ENCODE peak calls at places on chromosomes 3 and 15, in eight cellular contexts. One of them, this sample, is unnamed.

GRCh38 chr3:134337511-134338200 is 36.6 kb downstream of the AMOTL2 start:
- DNase-seq in lower leg skin: no peak
- DNase-seq in GM12865: no peak
- DNase-seq in thoracic aorta: no peak
- DNase-seq in hepatocyte: no peak
- DNase-seq in heart left ventricle: no peak
- DNase-seq in glutamatergic neuron: no peak
- DNase-seq in tibial artery: no peak
- DNase-seq in this sample: no peak

GRCh38 chr3:132417695-132418520 is 606 bp downstream of the DNAJC13 start:
- DNase-seq in GM12865: peak
- DNase-seq in thoracic aorta: peak
- DNase-seq in heart left ventricle: peak
- DNase-seq in glutamatergic neuron: no peak
- DNase-seq in lower leg skin: peak
- DNase-seq in hepatocyte: peak
- DNase-seq in tibial artery: peak
- DNase-seq in this sample: no peak

GRCh38 chr3:140905557-140905956 is 36.1 kb upstream of the SLC25A36 start:
- DNase-seq in lower leg skin: no peak
- DNase-seq in glutamatergic neuron: no peak
- DNase-seq in hepatocyte: no peak
- DNase-seq in tibial artery: no peak
- DNase-seq in thoracic aorta: no peak
- DNase-seq in GM12865: no peak
- DNase-seq in heart left ventricle: no peak
- DNase-seq in this sample: no peak

GRCh38 chr15:23518104-23518503 is 47.4 kb upstream of the MKRN3 start:
- DNase-seq in heart left ventricle: no peak
- DNase-seq in GM12865: no peak
- DNase-seq in thoracic aorta: no peak
- DNase-seq in hepatocyte: no peak
- DNase-seq in glutamatergic neuron: no peak
- DNase-seq in lower leg skin: no peak
- DNase-seq in tibial artery: no peak
- DNase-seq in this sample: no peak

GRCh38 chr15:99163271-99164062 is 58.6 kb downstream of the SYNM start:
- DNase-seq in thoracic aorta: no peak
- DNase-seq in hepatocyte: no peak
- DNase-seq in lower leg skin: no peak
- DNase-seq in glutamatergic neuron: no peak
- DNase-seq in GM12865: peak
- DNase-seq in tibial artery: no peak
- DNase-seq in heart left ventricle: no peak
- DNase-seq in this sample: no peak

GRCh38 chr3:183388213-183388612 is 40.2 kb downstream of the MCF2L2 start:
- DNase-seq in glutamatergic neuron: no peak
- DNase-seq in thoracic aorta: no peak
- DNase-seq in heart left ventricle: no peak
- DNase-seq in tibial artery: no peak
- DNase-seq in lower leg skin: no peak
- DNase-seq in GM12865: no peak
- DNase-seq in hepatocyte: no peak
- DNase-seq in this sample: no peak

GRCh38 chr3:184443364-184443763 is 63.5 kb downstream of the CHRD start:
- DNase-seq in thoracic aorta: no peak
- DNase-seq in lower leg skin: no peak
- DNase-seq in GM12865: no peak
- DNase-seq in hepatocyte: no peak
- DNase-seq in glutamatergic neuron: no peak
- DNase-seq in heart left ventricle: no peak
- DNase-seq in tibial artery: no peak
- DNase-seq in this sample: no peak

GRCh38 chr3:183265713-183266417 is 12.8 kb downstream of the B3GNT5 start:
- DNase-seq in glutamatergic neuron: no peak
- DNase-seq in GM12865: no peak
- DNase-seq in hepatocyte: peak
- DNase-seq in tibial artery: no peak
- DNase-seq in lower leg skin: peak
- DNase-seq in thoracic aorta: no peak
- DNase-seq in heart left ventricle: no peak
- DNase-seq in this sample: no peak

GRCh38 chr3:94619643-94620042 is 556.8 kb downstream of the NSUN3 start:
- DNase-seq in hepatocyte: no peak
- DNase-seq in heart left ventricle: no peak
- DNase-seq in tibial artery: no peak
- DNase-seq in glutamatergic neuron: no peak
- DNase-seq in GM12865: no peak
- DNase-seq in thoracic aorta: no peak
- DNase-seq in lower leg skin: no peak
- DNase-seq in this sample: no peak

GRCh38 chr15:75673426-75674247 is 25.9 kb downstream of the SNX33 start:
- DNase-seq in hepatocyte: peak
- DNase-seq in glutamatergic neuron: no peak
- DNase-seq in tibial artery: peak
- DNase-seq in heart left ventricle: peak
- DNase-seq in GM12865: no peak
- DNase-seq in thoracic aorta: peak
- DNase-seq in lower leg skin: no peak
- DNase-seq in this sample: no peak

GRCh38 chr3:99678926-99679325 is 40.5 kb downstream of the COL8A1 start:
- DNase-seq in lower leg skin: no peak
- DNase-seq in GM12865: no peak
- DNase-seq in tibial artery: no peak
- DNase-seq in thoracic aorta: no peak
- DNase-seq in heart left ventricle: no peak
- DNase-seq in hepatocyte: no peak
- DNase-seq in glutamatergic neuron: no peak
- DNase-seq in this sample: no peak

GRCh38 chr3:99674086-99674789 is 35.8 kb downstream of the COL8A1 start:
- DNase-seq in tibial artery: no peak
- DNase-seq in glutamatergic neuron: no peak
- DNase-seq in heart left ventricle: no peak
- DNase-seq in thoracic aorta: no peak
- DNase-seq in hepatocyte: no peak
- DNase-seq in lower leg skin: no peak
- DNase-seq in GM12865: no peak
- DNase-seq in this sample: no peak

GRCh38 chr3:99681512-99681911 is 43.1 kb downstream of the COL8A1 start:
- DNase-seq in glutamatergic neuron: no peak
- DNase-seq in tibial artery: no peak
- DNase-seq in lower leg skin: no peak
- DNase-seq in hepatocyte: no peak
- DNase-seq in thoracic aorta: no peak
- DNase-seq in heart left ventricle: no peak
- DNase-seq in GM12865: peak
- DNase-seq in this sample: no peak

GRCh38 chr3:99681976-99682375 is 43.6 kb downstream of the COL8A1 start:
- DNase-seq in glutamatergic neuron: no peak
- DNase-seq in hepatocyte: no peak
- DNase-seq in tibial artery: no peak
- DNase-seq in lower leg skin: no peak
- DNase-seq in heart left ventricle: no peak
- DNase-seq in thoracic aorta: no peak
- DNase-seq in GM12865: no peak
- DNase-seq in this sample: no peak

DNA sequence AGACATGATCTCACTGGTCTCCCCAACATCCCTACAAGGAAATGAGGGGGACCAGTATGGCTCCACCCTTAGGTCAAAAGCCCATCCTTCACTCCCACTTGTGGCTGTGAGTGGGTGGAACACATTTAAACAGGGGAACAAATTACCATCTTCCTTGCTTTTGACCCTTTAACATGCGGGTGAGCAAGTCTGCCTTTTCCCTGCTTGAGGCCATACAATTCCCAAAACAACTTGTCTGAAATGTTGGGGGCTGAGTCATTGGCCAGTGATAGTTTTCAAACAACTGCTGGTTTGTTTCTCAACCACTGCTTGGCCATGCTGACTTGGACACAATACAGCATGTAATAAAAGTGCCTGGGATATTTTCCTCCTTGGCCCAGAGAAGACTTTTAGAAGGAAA is 39.6 kb downstream of the COL8A1 start:
- DNase-seq in heart left ventricle: peak
- DNase-seq in hepatocyte: no peak
- DNase-seq in lower leg skin: peak
- DNase-seq in thoracic aorta: no peak
- DNase-seq in GM12865: no peak
- DNase-seq in glutamatergic neuron: no peak
- DNase-seq in tibial artery: peak
- DNase-seq in this sample: no peak
- TF ChIP-seq CTCF in heart left ventricle: no peak
- TF ChIP-seq CTCF in hepatocyte: no peak
- TF ChIP-seq CTCF in lower leg skin: no peak
- TF ChIP-seq CTCF in thoracic aorta: no peak
- TF ChIP-seq CTCF in GM12865: no peak
- TF ChIP-seq CTCF in glutamatergic neuron: no peak
- TF ChIP-seq CTCF in tibial artery: no peak
- TF ChIP-seq CTCF in this sample: no peak

DNA sequence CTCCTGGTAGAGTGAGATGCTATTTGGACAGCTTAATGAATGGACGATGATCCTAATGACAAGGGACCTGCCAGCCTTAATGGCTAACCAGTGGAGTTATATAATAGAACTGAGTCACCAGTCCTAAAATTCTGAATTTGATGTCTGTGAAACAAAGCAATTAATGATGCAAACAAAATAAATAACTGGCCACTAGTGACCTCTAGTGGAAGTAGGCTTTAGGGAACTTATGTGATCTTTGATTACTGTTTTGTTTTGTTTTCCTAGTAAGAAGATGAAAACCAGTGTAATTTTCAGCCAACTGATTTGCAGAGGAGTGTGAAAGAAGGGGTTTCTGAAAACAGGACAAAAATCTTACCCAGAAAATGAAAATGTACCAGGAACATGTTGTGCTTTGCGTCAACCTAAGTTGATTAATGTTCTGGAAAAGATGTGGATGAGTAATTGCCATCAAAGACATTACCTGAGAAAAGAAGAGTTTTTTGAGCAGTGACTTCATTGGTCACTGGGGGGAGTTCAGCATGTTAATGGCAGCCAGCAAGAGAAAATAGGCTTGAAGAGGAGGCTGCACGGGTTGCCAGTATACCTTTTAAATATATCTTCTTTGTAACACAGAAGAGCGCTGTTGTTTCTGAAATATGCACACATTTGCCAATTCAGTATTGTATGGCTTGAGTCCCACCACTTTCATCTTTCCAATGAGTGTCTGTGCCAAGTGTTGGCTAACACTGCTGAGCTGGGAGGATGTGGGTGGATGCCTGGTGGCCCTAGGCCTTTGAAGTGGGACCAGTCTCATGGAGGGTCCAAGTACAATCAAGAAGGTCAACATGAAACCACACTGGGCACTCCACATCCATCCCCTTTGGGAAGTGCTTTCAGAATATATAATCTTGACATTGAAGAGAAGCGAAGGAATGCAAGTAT is 9.3 kb downstream of the VEPH1 start:
- DNase-seq in tibial artery: no peak
- DNase-seq in glutamatergic neuron: no peak
- DNase-seq in thoracic aorta: no peak
- DNase-seq in lower leg skin: no peak
- DNase-seq in hepatocyte: peak
- DNase-seq in heart left ventricle: no peak
- DNase-seq in GM12865: peak
- DNase-seq in this sample: no peak
- TF ChIP-seq CTCF in tibial artery: peak
- TF ChIP-seq CTCF in glutamatergic neuron: peak
- TF ChIP-seq CTCF in thoracic aorta: peak
- TF ChIP-seq CTCF in lower leg skin: no peak
- TF ChIP-seq CTCF in hepatocyte: peak
- TF ChIP-seq CTCF in heart left ventricle: peak
- TF ChIP-seq CTCF in GM12865: peak
- TF ChIP-seq CTCF in this sample: peak

DNA sequence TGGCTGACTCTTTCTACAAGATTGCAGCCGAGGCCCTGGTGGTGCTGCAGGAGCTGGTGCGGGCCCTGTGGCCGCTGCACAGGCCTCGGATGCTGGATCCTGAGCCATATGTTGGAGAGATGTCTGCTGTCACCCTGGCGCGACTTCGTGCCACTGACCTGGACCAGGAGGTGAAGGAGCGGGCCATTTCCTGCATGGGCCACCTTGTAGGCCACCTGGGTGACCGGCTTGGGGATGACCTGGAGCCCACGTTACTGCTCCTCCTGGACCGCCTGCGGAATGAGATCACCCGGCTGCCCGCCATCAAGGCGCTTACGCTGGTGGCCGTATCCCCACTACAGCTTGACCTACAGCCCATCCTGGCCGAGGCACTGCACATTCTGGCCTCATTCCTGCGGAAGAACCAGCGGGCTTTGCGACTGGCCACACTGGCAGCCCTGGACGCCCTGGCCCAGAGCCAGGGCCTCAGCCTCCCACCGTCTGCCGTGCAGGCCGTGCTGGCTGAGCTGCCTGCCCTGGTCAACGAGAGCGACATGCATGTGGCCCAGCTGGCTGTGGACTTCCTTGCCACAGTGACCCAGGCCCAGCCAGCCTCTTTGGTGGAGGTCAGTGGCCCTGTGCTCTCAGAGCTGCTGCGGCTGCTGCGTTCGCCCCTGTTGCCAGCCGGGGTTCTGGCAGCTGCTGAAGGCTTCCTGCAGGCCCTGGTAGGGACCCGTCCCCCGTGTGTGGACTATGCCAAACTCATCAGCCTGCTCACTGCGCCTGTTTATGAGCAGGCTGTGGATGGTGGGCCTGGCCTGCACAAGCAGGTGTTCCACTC is 20.3 kb downstream of the CAND2 start:
- DNase-seq in GM12865: no peak
- DNase-seq in glutamatergic neuron: no peak
- DNase-seq in hepatocyte: no peak
- DNase-seq in heart left ventricle: no peak
- DNase-seq in lower leg skin: no peak
- DNase-seq in tibial artery: no peak
- DNase-seq in thoracic aorta: no peak
- DNase-seq in this sample: no peak
- TF ChIP-seq CTCF in GM12865: no peak
- TF ChIP-seq CTCF in glutamatergic neuron: no peak
- TF ChIP-seq CTCF in hepatocyte: no peak
- TF ChIP-seq CTCF in heart left ventricle: no peak
- TF ChIP-seq CTCF in lower leg skin: no peak
- TF ChIP-seq CTCF in tibial artery: no peak
- TF ChIP-seq CTCF in thoracic aorta: no peak
- TF ChIP-seq CTCF in this sample: no peak

DNA sequence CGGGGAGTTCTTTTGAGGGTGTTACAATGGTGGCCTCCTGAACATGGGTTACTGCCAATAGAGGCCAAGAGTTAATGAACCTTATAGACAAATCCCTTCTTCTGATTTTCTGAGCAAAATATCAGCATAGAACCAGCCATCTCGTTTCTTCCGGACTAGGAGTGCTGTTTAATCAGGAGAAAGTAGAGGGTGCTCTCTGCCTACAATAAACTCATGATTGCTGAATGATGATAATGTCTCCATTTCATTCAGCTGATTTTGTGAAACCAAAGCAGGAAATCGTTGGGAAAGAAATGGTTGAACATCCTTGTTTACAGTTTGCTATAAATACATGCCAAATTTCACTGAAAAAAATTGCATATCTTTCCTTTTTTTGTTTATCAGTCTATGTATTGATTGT is 142.8 kb upstream of the PLSCR5 start:
- DNase-seq in tibial artery: no peak
- DNase-seq in heart left ventricle: no peak
- DNase-seq in lower leg skin: no peak
- DNase-seq in glutamatergic neuron: no peak
- DNase-seq in thoracic aorta: no peak
- DNase-seq in hepatocyte: peak
- DNase-seq in GM12865: no peak
- DNase-seq in this sample: no peak
- TF ChIP-seq CTCF in tibial artery: peak
- TF ChIP-seq CTCF in heart left ventricle: no peak
- TF ChIP-seq CTCF in lower leg skin: no peak
- TF ChIP-seq CTCF in glutamatergic neuron: no peak
- TF ChIP-seq CTCF in thoracic aorta: peak
- TF ChIP-seq CTCF in hepatocyte: peak
- TF ChIP-seq CTCF in GM12865: no peak
- TF ChIP-seq CTCF in this sample: peak

GRCh38 chr3:43215684-43216336 is 70.5 kb upstream of the SNRK start:
- DNase-seq in GM12865: no peak
- DNase-seq in thoracic aorta: no peak
- DNase-seq in glutamatergic neuron: no peak
- DNase-seq in lower leg skin: no peak
- DNase-seq in heart left ventricle: no peak
- DNase-seq in tibial artery: no peak
- DNase-seq in hepatocyte: no peak
- DNase-seq in this sample: no peak
- TF ChIP-seq CTCF in GM12865: no peak
- TF ChIP-seq CTCF in thoracic aorta: no peak
- TF ChIP-seq CTCF in glutamatergic neuron: no peak
- TF ChIP-seq CTCF in lower leg skin: no peak
- TF ChIP-seq CTCF in heart left ventricle: no peak
- TF ChIP-seq CTCF in tibial artery: no peak
- TF ChIP-seq CTCF in hepatocyte: no peak
- TF ChIP-seq CTCF in this sample: peak

This sample was measured in type B pancreatic cell.